ENCODE peak calls at places on chromosomes 12 and 14, in four cellular contexts. M is CD8-positive, alpha-beta T cell; E is Panc1; B is IMR-90. G is an unnamed sample.

GRCh38 chr12:103930787-103931536 is 752 bp downstream of the HSP90B1 start:
- DNase-seq in M (no peak), E (no peak), B (peak; percentile 30), G (peak; percentile 69)

GRCh38 chr12:88935856-88936255 is 355.6 kb upstream of the KITLG start:
- DNase-seq in E (no peak), B (peak; percentile 13), M (no peak), G (no peak)

GRCh38 chr14:100476012-100476822 is 111.0 kb downstream of the BEGAIN start:
- DNase-seq in E (peak; percentile 88), M (no peak), B (peak; percentile 98), G (no peak)

GRCh38 chr12:77324416-77324762 is 259.0 kb upstream of the E2F7 start:
- DNase-seq in M (no peak), E (no peak), B (no peak), G (no peak)

GRCh38 chr12:21941522-21942376 is 523 bp upstream of the ABCC9 start:
- DNase-seq in E (no peak), M (no peak), B (peak; percentile 26), G (peak; percentile 78)

GRCh38 chr14:86675059-86675458 is 1145.1 kb downstream of the FLRT2 start:
- DNase-seq in E (no peak), M (no peak), B (no peak), G (no peak)

GRCh38 chr12:64937466-64937865 is 113.0 kb downstream of the TBC1D30 start:
- DNase-seq in E (no peak), M (no peak), B (no peak), G (no peak)

GRCh38 chr12:21881950-21882349 is 59.3 kb downstream of the ABCC9 start:
- DNase-seq in B (no peak), M (no peak), E (no peak), G (no peak)

GRCh38 chr12:78149459-78149858 is 318.8 kb downstream of the NAV3 start:
- DNase-seq in B (no peak), M (no peak), E (no peak), G (no peak)

GRCh38 chr12:112199136-112199535 is 73.8 kb downstream of the TRAFD1 start:
- DNase-seq in B (peak; percentile 18), E (no peak), M (no peak), G (no peak)

GRCh38 chr12:21526053-21526452 is at the start of gene SPX:
- DNase-seq in B (peak; percentile 26), M (no peak), E (no peak), G (no peak)

GRCh38 chr14:92505826-92506225 is 7.8 kb upstream of the RIN3 start:
- DNase-seq in B (no peak), M (no peak), E (no peak), G (no peak)

GRCh38 chr12:125687403-125687802 is 622.2 kb downstream of the AACS start:
- DNase-seq in M (no peak), E (no peak), B (no peak), G (no peak)

GRCh38 chr12:27549801-27550652 is 26.0 kb downstream of the PPFIBP1 start:
- DNase-seq in B (peak; percentile 97), M (no peak), E (peak; percentile 93), G (peak; percentile 75)

GRCh38 chr12:23066095-23066494 is 441.1 kb downstream of the ETNK1 start:
- DNase-seq in E (no peak), M (no peak), B (peak; percentile 11), G (no peak)

GRCh38 chr12:4431436-4431835 is 14.2 kb downstream of the FGF6 start:
- DNase-seq in M (no peak), B (no peak), E (no peak), G (no peak)

GRCh38 chr12:2324375-2324774 is 271.6 kb downstream of the CACNA1C start:
- DNase-seq in B (no peak), E (no peak), M (no peak), G (no peak)

GRCh38 chr12:116878567-116879508 is 2.4 kb downstream of the HRK start:
- DNase-seq in E (no peak), B (no peak), M (no peak), G (no peak)

GRCh38 chr14:89908712-89909450 is 45.6 kb downstream of the EFCAB11 start:
- DNase-seq in B (no peak), M (no peak), E (no peak), G (no peak)

GRCh38 chr14:98756749-98757148 is 515.2 kb downstream of the BCL11B start:
- DNase-seq in E (no peak), M (no peak), B (no peak), G (no peak)

GRCh38 chr14:77459072-77459723 is 1.3 kb downstream of the AHSA1 start:
- DNase-seq in M (peak; percentile 61), B (peak; percentile 77), E (no peak), G (no peak)

GRCh38 chr14:64673748-64674147 is 30.5 kb upstream of the PLEKHG3 start:
- DNase-seq in E (no peak), B (no peak), M (peak; percentile 41), G (no peak)

GRCh38 chr14:68365228-68365627 is 427.6 kb downstream of the ZFP36L1 start:
- DNase-seq in M (no peak), B (peak; percentile 82), E (no peak), G (no peak)

GRCh38 chr14:91418387-91419043 is 895 bp upstream of the CCDC88C start:
- DNase-seq in M (peak; percentile 86), E (peak; percentile 56), B (peak; percentile 17), G (peak; percentile 86)

GRCh38 chr14:68619805-68620574 is 172.9 kb downstream of the ZFP36L1 start:
- DNase-seq in M (no peak), E (no peak), B (peak; percentile 73), G (no peak)

GRCh38 chr14:77307099-77307496 is 13.6 kb downstream of the POMT2 start:
- DNase-seq in E (no peak), B (peak; percentile 20), M (no peak), G (no peak)

GRCh38 chr12:119322324-119322723 is 12.2 kb upstream of the CCDC60 start:
- DNase-seq in B (no peak), M (no peak), E (no peak), G (no peak)

GRCh38 chr14:35400707-35401421 is 3.7 kb downstream of the NFKBIA start:
- DNase-seq in E (no peak), M (no peak), B (no peak), G (peak; percentile 69)

GRCh38 chr12:116659771-116660481 is 77.9 kb downstream of the SPRING1 start:
- DNase-seq in B (peak; percentile 49), E (no peak), M (no peak), G (no peak)

GRCh38 chr12:6367969-6368892 is 7.1 kb downstream of the SCNN1A start:
- DNase-seq in M (no peak), E (no peak), B (no peak), G (no peak)

GRCh38 chr14:91299483-91300115 is 55.1 kb upstream of the GPR68 start:
- DNase-seq in M (no peak), E (no peak), B (no peak), G (no peak)

GRCh38 chr14:48857366-48857765 is 728.8 kb downstream of the RPS29 start:
- DNase-seq in B (no peak), E (no peak), M (no peak), G (no peak)

DNA sequence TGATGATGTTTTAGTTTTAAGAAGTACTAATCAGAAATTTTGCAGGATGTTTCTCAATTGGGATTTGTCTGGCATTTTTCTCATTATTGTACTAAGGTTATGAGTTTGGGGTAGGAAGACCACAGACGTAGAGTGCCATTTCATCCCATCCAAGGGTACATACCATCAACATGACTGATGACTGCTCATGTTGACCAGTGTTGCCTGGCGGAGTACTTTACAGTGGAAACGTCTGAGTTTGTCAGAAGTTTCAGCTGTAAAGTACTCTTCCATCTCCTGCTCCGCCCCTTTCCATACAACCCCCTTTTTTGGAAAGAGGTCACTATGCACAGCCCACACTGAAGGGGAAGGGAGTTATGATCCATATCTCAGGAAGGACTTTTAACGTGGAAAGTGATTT is 74.2 kb downstream of the RCOR1 start:
- DNase-seq in B (no peak), E (no peak), M (no peak), G (no peak)
- TF ChIP-seq CTCF in B (no peak), E (no peak), M (no peak), G (no peak)

DNA sequence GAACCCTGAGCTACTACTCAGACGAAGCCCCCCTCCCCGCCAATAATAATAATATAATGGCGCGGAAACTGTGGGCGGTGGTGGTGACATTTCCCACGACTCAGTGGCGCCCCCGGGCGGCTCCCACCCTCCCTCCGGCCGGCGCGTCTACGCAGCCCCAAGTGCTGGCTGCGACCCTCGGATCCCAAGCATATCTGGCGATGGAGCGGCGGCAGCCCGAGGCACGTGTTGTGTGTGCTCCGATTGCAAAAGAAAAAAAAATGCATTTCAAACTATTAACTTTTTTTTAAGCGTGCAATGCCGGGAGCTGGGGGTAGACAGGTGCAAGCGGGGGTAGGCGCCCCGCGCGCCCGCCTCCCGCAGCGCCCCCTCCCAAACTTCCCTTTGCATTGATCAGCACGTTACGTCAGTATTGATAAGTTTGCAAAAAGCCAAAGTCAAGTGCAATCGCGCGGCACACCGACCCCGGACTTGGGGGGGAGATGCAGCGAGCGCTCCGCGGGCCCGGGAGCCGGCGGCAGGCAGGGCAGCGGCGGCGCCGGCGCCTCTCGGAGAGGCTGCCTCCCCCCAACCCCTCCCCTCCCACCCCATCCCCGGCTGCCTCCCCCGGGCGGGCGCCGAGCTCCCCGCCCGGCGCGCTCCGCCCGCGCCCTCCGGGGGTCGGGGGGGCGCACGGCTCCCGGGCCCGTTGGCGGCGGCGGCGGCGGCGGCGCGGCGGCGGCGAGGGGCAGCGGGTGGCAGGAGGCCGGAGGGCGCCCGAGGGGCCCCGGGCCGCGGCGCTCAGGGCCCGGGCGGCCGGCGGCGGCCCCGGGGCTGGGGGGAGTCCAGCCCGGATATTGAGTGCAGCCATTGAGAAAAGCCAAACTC is 113.1 kb upstream of the MYL2 start:
- DNase-seq in M (no peak), B (no peak), E (no peak), G (no peak)
- H3K4me3 ChIP-seq in M (peak overlapping the region; percentile 27), B (no peak overlapping the region), E (no peak overlapping the region), G (no peak overlapping the region)

GRCh38 chr14:52876806-52877205 is 74.0 kb downstream of the FERMT2 start:
- DNase-seq in M (no peak), E (no peak), B (no peak), G (no peak)
- H3K4me1 ChIP-seq in M (no peaks in the 10 kb centered on the region), E (no peaks in the 10 kb centered on the region), B (peaks cover 16% of the 10 kb centered on the region), G (peaks cover 12% of the 10 kb centered on the region)

GRCh38 chr12:98208846-98209245 is 306.5 kb upstream of the TMPO start:
- DNase-seq in M (no peak), E (no peak), B (no peak), G (no peak)

GRCh38 chr12:98211914-98212695 is 303.3 kb upstream of the TMPO start:
- DNase-seq in M (no peak), E (no peak), B (no peak), G (no peak)

GRCh38 chr12:98217257-98217656 is 298.1 kb upstream of the TMPO start:
- DNase-seq in E (no peak), M (no peak), B (no peak), G (no peak)

DNA sequence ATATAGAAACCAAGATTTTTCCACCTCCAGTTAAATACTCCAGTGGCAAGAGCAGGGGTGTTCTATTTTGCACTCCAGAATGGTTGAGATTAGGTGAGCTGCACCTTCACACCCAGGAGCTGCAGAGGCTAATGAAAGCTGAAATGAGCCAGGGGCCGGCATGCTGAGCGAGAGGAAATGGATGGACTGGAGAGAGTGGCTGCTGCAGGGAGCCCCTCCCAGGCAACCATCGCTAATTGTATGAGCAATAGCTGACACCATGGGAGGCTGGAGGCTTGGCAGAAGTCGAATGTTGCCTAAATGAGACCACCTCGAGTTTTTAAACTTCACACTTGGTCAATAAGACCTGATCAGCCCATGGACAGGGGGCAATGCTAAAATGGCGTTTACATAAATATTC is 301.8 kb upstream of the TMPO start:
- DNase-seq in M (no peak), E (no peak), B (no peak), G (no peak)
- TF ChIP-seq CTCF in M (no peak), E (no peak), B (no peak), G (no peak)